ENCODE peak calls at places on chromosomes 4 and X, in ten cellular contexts. One of them, this sample, is unnamed.
A peak's percentile ranks its signal among the peaks of the same experiment; 100 is the strongest.

GRCh38 chr4:102761478-102761790 is 666 bp upstream of the MANBA start:
- DNase-seq in RPMI8226: peak; percentile 13
- DNase-seq in WTC11: no peak
- DNase-seq in activated CD4-positive, CD25-positive, alpha-beta regulatory T cell treated with anti-CD3 and anti-CD28 coated beads, Interleukin-2, amount 50 U/mL, for 72 hours: no peak
- DNase-seq in AG04449: no peak
- DNase-seq in activated T-cell treated with anti-CD3 and anti-CD28 coated beads, Interleukin-2, amount 50 U/mL, for 1 hour: no peak
- DNase-seq in stimulated activated effector memory CD8-positive, alpha-beta T cell treated with anti-CD3 and anti-CD28 coated beads, Interleukin-12 subunit alpha, Interleukin-12 subunit beta, amount 100 ng/mL, for 72 hours: no peak
- DNase-seq in EL: no peak
- DNase-seq in astrocyte of the spinal cord: no peak
- DNase-seq in mammary epithelial cell: no peak
- DNase-seq in this sample: peak; percentile 2

GRCh38 chr4:147078362-147078761 is 132.7 kb upstream of the TTC29 start:
- DNase-seq in RPMI8226: no peak
- DNase-seq in WTC11: no peak
- DNase-seq in activated CD4-positive, CD25-positive, alpha-beta regulatory T cell treated with anti-CD3 and anti-CD28 coated beads, Interleukin-2, amount 50 U/mL, for 72 hours: no peak
- DNase-seq in AG04449: no peak
- DNase-seq in activated T-cell treated with anti-CD3 and anti-CD28 coated beads, Interleukin-2, amount 50 U/mL, for 1 hour: no peak
- DNase-seq in stimulated activated effector memory CD8-positive, alpha-beta T cell treated with anti-CD3 and anti-CD28 coated beads, Interleukin-12 subunit alpha, Interleukin-12 subunit beta, amount 100 ng/mL, for 72 hours: no peak
- DNase-seq in EL: no peak
- DNase-seq in astrocyte of the spinal cord: no peak
- DNase-seq in mammary epithelial cell: no peak
- DNase-seq in this sample: no peak

GRCh38 chr4:6079965-6080364 is 61.7 kb upstream of the C4orf50 start:
- DNase-seq in RPMI8226: no peak
- DNase-seq in WTC11: no peak
- DNase-seq in activated CD4-positive, CD25-positive, alpha-beta regulatory T cell treated with anti-CD3 and anti-CD28 coated beads, Interleukin-2, amount 50 U/mL, for 72 hours: no peak
- DNase-seq in AG04449: no peak
- DNase-seq in activated T-cell treated with anti-CD3 and anti-CD28 coated beads, Interleukin-2, amount 50 U/mL, for 1 hour: no peak
- DNase-seq in stimulated activated effector memory CD8-positive, alpha-beta T cell treated with anti-CD3 and anti-CD28 coated beads, Interleukin-12 subunit alpha, Interleukin-12 subunit beta, amount 100 ng/mL, for 72 hours: no peak
- DNase-seq in EL: no peak
- DNase-seq in astrocyte of the spinal cord: no peak
- DNase-seq in mammary epithelial cell: no peak
- DNase-seq in this sample: no peak

GRCh38 chr4:7630559-7631287 is 196.0 kb upstream of the PSAPL1 start:
- DNase-seq in RPMI8226: no peak
- DNase-seq in WTC11: no peak
- DNase-seq in activated CD4-positive, CD25-positive, alpha-beta regulatory T cell treated with anti-CD3 and anti-CD28 coated beads, Interleukin-2, amount 50 U/mL, for 72 hours: no peak
- DNase-seq in AG04449: peak; percentile 42
- DNase-seq in activated T-cell treated with anti-CD3 and anti-CD28 coated beads, Interleukin-2, amount 50 U/mL, for 1 hour: no peak
- DNase-seq in stimulated activated effector memory CD8-positive, alpha-beta T cell treated with anti-CD3 and anti-CD28 coated beads, Interleukin-12 subunit alpha, Interleukin-12 subunit beta, amount 100 ng/mL, for 72 hours: no peak
- DNase-seq in EL: peak; percentile 88
- DNase-seq in astrocyte of the spinal cord: peak; percentile 91
- DNase-seq in mammary epithelial cell: peak; percentile 83
- DNase-seq in this sample: peak; percentile 89

GRCh38 chrX:1249101-1249887 is 19.3 kb upstream of the CSF2RA start:
- DNase-seq in RPMI8226: peak; percentile 59
- DNase-seq in WTC11: peak; percentile 68
- DNase-seq in activated CD4-positive, CD25-positive, alpha-beta regulatory T cell treated with anti-CD3 and anti-CD28 coated beads, Interleukin-2, amount 50 U/mL, for 72 hours: no peak
- DNase-seq in AG04449: no peak
- DNase-seq in activated T-cell treated with anti-CD3 and anti-CD28 coated beads, Interleukin-2, amount 50 U/mL, for 1 hour: peak; percentile 37
- DNase-seq in stimulated activated effector memory CD8-positive, alpha-beta T cell treated with anti-CD3 and anti-CD28 coated beads, Interleukin-12 subunit alpha, Interleukin-12 subunit beta, amount 100 ng/mL, for 72 hours: no peak
- DNase-seq in EL: peak; percentile 75
- DNase-seq in astrocyte of the spinal cord: no peak
- DNase-seq in mammary epithelial cell: no peak
- DNase-seq in this sample: no peak

GRCh38 chr4:20984011-20984836 is 284.0 kb downstream of the PACRGL start:
- DNase-seq in RPMI8226: no peak
- DNase-seq in WTC11: peak; percentile 59
- DNase-seq in activated CD4-positive, CD25-positive, alpha-beta regulatory T cell treated with anti-CD3 and anti-CD28 coated beads, Interleukin-2, amount 50 U/mL, for 72 hours: no peak
- DNase-seq in AG04449: no peak
- DNase-seq in activated T-cell treated with anti-CD3 and anti-CD28 coated beads, Interleukin-2, amount 50 U/mL, for 1 hour: no peak
- DNase-seq in stimulated activated effector memory CD8-positive, alpha-beta T cell treated with anti-CD3 and anti-CD28 coated beads, Interleukin-12 subunit alpha, Interleukin-12 subunit beta, amount 100 ng/mL, for 72 hours: no peak
- DNase-seq in EL: peak; percentile 3
- DNase-seq in astrocyte of the spinal cord: peak; percentile 3
- DNase-seq in mammary epithelial cell: no peak
- DNase-seq in this sample: no peak

GRCh38 chr4:8428288-8429097 is 12.0 kb downstream of the ACOX3 start:
- DNase-seq in RPMI8226: peak; percentile 89
- DNase-seq in WTC11: peak; percentile 93
- DNase-seq in activated CD4-positive, CD25-positive, alpha-beta regulatory T cell treated with anti-CD3 and anti-CD28 coated beads, Interleukin-2, amount 50 U/mL, for 72 hours: peak; percentile 98
- DNase-seq in AG04449: no peak
- DNase-seq in activated T-cell treated with anti-CD3 and anti-CD28 coated beads, Interleukin-2, amount 50 U/mL, for 1 hour: peak; percentile 99
- DNase-seq in stimulated activated effector memory CD8-positive, alpha-beta T cell treated with anti-CD3 and anti-CD28 coated beads, Interleukin-12 subunit alpha, Interleukin-12 subunit beta, amount 100 ng/mL, for 72 hours: peak; percentile 99
- DNase-seq in EL: peak; percentile 86
- DNase-seq in astrocyte of the spinal cord: peak; percentile 85
- DNase-seq in mammary epithelial cell: peak; percentile 85
- DNase-seq in this sample: peak; percentile 80

GRCh38 chr4:38185406-38185805 is 225.2 kb downstream of the PTTG2 start:
- DNase-seq in RPMI8226: no peak
- DNase-seq in WTC11: no peak
- DNase-seq in activated CD4-positive, CD25-positive, alpha-beta regulatory T cell treated with anti-CD3 and anti-CD28 coated beads, Interleukin-2, amount 50 U/mL, for 72 hours: no peak
- DNase-seq in AG04449: no peak
- DNase-seq in activated T-cell treated with anti-CD3 and anti-CD28 coated beads, Interleukin-2, amount 50 U/mL, for 1 hour: no peak
- DNase-seq in stimulated activated effector memory CD8-positive, alpha-beta T cell treated with anti-CD3 and anti-CD28 coated beads, Interleukin-12 subunit alpha, Interleukin-12 subunit beta, amount 100 ng/mL, for 72 hours: no peak
- DNase-seq in EL: no peak
- DNase-seq in astrocyte of the spinal cord: no peak
- DNase-seq in mammary epithelial cell: no peak
- DNase-seq in this sample: no peak

GRCh38 chrX:131918839-131919238 is 104.3 kb upstream of the STK26 start:
- DNase-seq in RPMI8226: no peak
- DNase-seq in WTC11: no peak
- DNase-seq in activated CD4-positive, CD25-positive, alpha-beta regulatory T cell treated with anti-CD3 and anti-CD28 coated beads, Interleukin-2, amount 50 U/mL, for 72 hours: no peak
- DNase-seq in AG04449: no peak
- DNase-seq in activated T-cell treated with anti-CD3 and anti-CD28 coated beads, Interleukin-2, amount 50 U/mL, for 1 hour: no peak
- DNase-seq in stimulated activated effector memory CD8-positive, alpha-beta T cell treated with anti-CD3 and anti-CD28 coated beads, Interleukin-12 subunit alpha, Interleukin-12 subunit beta, amount 100 ng/mL, for 72 hours: no peak
- DNase-seq in EL: no peak
- DNase-seq in astrocyte of the spinal cord: no peak
- DNase-seq in mammary epithelial cell: peak; percentile 7
- DNase-seq in this sample: no peak